ENCODE peak calls at places on chromosomes 7 and 10, in five cellular contexts. Q is K562, D is SK-N-SH, E is GM12878, W is HepG2. S is an unnamed sample.

GRCh38 chr10:102410427-102411073 is 8.0 kb downstream of the PSD start:
- DNase-seq in E (no peak), W (no peak), Q (no peak), D (peak; percentile 27), S (no peak)

GRCh38 chr10:104925232-104925851 is 284.3 kb downstream of the SORCS3 start:
- DNase-seq in W (peak; percentile 25), D (peak; percentile 47), Q (peak; percentile 31), E (no peak), S (no peak)

GRCh38 chr7:18610331-18610948 is 114.9 kb downstream of the HDAC9 start:
- DNase-seq in E (no peak), W (peak; percentile 27), Q (peak; percentile 29), D (peak; percentile 11), S (no peak)

GRCh38 chr7:50475340-50475739 is 25.2 kb upstream of the FIGNL1 start:
- DNase-seq in E (no peak), Q (no peak), W (no peak), D (no peak), S (no peak)

GRCh38 chr10:86970152-86970886 is 2.0 kb downstream of the ADIRF start:
- DNase-seq in E (no peak), D (no peak), Q (no peak), W (no peak), S (no peak)

GRCh38 chr10:89589091-89589725 is 53.8 kb upstream of the SLC16A12 start:
- DNase-seq in W (no peak), D (no peak), Q (no peak), E (no peak), S (no peak)

GRCh38 chr7:68043546-68043945 is 1046.9 kb downstream of the TYW1 start:
- DNase-seq in D (no peak), E (no peak), W (no peak), Q (no peak), S (no peak)

GRCh38 chr10:77350711-77351119 is 286.9 kb downstream of the KCNMA1 start:
- DNase-seq in Q (peak; percentile 51), D (peak; percentile 19), W (no peak), E (no peak), S (no peak)

GRCh38 chr10:131928248-131929095 is 27.7 kb downstream of the PPP2R2D start:
- DNase-seq in Q (peak; percentile 42), D (no peak), W (no peak), E (peak; percentile 40), S (no peak)

GRCh38 chr7:159148430-159149395 is 4.0 kb upstream of the VIPR2 start:
- DNase-seq in E (no peak), D (no peak), Q (no peak), W (no peak), S (no peak)

GRCh38 chr10:89404082-89404481 is 10.3 kb upstream of the IFIT5 start:
- DNase-seq in Q (peak; percentile 31), W (no peak), D (no peak), E (no peak), S (no peak)

GRCh38 chr10:1048349-1048731 is 579 bp downstream of the IDI1 start:
- DNase-seq in Q (no peak), D (peak; percentile 32), W (peak; percentile 9), E (no peak), S (no peak)

GRCh38 chr10:62862447-62862846 is 46.3 kb upstream of the EGR2 start:
- DNase-seq in Q (no peak), W (no peak), E (no peak), D (no peak), S (no peak)

GRCh38 chr10:62856021-62856420 is 39.9 kb upstream of the EGR2 start:
- DNase-seq in Q (no peak), D (no peak), W (no peak), E (no peak), S (no peak)

GRCh38 chr10:62860946-62861345 is 44.8 kb upstream of the EGR2 start:
- DNase-seq in D (no peak), W (peak; percentile 83), Q (no peak), E (no peak), S (no peak)

GRCh38 chr10:62861507-62861906 is 45.3 kb upstream of the EGR2 start:
- DNase-seq in Q (no peak), W (no peak), E (no peak), D (no peak), S (no peak)

GRCh38 chr10:62858364-62858763 is 42.2 kb upstream of the EGR2 start:
- DNase-seq in W (peak; percentile 6), E (no peak), Q (no peak), D (peak; percentile 10), S (no peak)
- TF ChIP-seq GABPA in W (no peak), E (no peak), Q (no peak), D (no peak), S (no peak)

GRCh38 chr7:118944271-118944670 is 719.8 kb downstream of the ANKRD7 start:
- DNase-seq in W (no peak), E (no peak), Q (no peak), D (no peak), S (no peak)
- TF ChIP-seq POLR2AphosphoS5 in W (no peak), E (no peak), Q (no peak), D (no peak), S (no peak)

DNA sequence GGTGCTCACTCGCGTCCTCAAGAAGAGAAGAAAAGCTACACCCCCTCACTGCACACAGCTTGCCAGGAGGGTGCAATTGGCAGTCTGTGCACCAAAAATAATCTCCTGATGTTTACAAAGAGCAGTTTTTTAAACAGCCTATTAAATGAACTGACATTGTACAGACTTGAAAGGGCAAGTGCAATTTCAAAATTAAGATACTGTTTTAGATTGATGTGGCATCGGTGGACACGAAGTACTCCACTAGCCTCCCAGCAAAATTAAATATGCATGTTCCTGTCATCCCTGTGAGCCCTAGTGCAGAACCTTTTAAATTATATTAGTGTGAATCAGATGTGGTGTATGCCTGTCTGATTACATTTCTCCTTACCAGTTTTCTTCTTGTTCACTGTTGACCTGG is 87.9 kb downstream of the WIPF3 start:
- DNase-seq in D (peak; percentile 74), W (no peak), Q (no peak), E (no peak), S (no peak)
- TF ChIP-seq REST in D (no peak), W (no peak), Q (no peak), E (no peak), S (no peak)

DNA sequence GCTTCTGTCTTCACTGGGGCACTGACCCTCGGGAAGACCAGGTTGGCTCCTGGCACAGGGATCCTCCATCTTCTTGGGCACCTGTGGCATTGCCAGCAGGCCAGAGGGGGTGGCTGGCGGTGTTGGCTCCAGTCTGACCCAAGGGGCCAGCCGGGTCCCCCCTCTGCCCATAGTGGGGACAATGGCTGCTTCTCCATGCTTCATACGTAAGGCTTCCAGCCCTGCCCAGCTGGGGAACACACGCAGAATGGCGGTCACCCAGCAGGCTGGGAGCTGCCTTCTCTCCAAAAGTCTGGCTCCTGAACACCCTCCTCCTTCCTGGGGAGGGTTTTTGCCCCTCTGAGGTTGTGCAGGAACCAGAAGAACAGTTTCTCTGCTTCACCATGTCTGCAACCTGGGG is 106.8 kb downstream of the NEURL1 start:
- DNase-seq in W (no peak), D (no peak), Q (no peak), E (no peak), S (no peak)
- TF ChIP-seq GABPA in W (no peak), D (no peak), Q (no peak), E (no peak), S (no peak)

DNA sequence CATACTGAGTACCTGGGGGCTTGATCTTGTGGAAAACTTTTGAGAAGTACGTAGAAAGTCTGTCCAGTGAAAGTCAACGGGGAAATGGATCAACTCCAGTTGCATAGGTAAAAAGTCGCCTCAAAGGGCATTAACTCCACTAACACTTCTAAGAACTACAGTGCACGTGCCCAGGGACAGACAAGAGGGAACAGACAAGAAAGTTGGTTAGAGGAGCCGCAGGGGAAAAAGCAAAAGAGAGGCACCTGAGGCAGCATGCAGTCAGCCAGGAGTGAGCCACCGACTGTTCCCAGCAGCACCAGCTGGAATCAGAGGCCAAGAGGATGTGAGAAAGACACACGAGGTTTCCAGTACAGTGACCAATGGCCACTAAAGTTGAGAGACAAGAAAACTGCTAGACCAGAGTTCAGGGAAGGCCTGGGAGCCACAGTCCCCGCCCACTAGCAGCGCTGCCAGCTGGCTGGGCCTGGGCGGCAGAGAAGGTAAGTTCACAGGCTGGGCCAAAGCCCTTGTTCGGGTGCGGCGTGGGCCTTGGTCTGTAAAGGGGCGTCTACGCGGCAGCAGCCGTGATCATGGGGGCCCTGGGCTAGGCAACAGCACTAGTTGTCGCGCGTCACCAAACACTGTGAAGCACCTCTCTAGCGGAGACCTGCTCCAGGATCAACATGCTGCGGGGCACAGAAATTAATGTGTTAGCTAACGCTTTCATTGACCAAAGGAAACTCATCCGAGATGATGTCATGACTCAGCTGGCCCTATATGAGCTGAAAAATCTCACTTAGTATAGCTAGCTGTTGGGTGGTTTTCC is 14.0 kb downstream of the ITGB1 start:
- DNase-seq in E (no peak), Q (no peak), D (no peak), W (peak; percentile 91), S (no peak)
- TF ChIP-seq POLR2AphosphoS5 in E (no peak), Q (no peak), D (no peak), W (peak; percentile 18), S (no peak)

GRCh38 chr10:103584216-103585010 is 90.9 kb downstream of the NEURL1 start:
- DNase-seq in E (no peak), W (no peak), D (no peak), Q (no peak), S (peak; percentile 27)
- TF ChIP-seq REST in E (no peak), W (no peak), D (no peak), Q (no peak), S (no peak)

S was measured in HL-60.